ENCODE peak calls at places on chromosomes 11 and 22, in eight cellular contexts. K is CD8-positive, alpha-beta T cell; Y is esophagus muscularis mucosa; U is psoas muscle; D is heart left ventricle; X is A673; Q is colonic mucosa; O is AG04450. J is an unnamed sample.

GRCh38 chr22:42283288-42284229 is 13.1 kb upstream of the TCF20 start:
- DNase-seq in O (no peak), Q (no peak), U (no peak), K (peak; percentile 65), D (peak; percentile 61), X (no peak), Y (no peak), J (no peak)

GRCh38 chr22:20000246-20001081 is 16.2 kb downstream of the ARVCF start:
- DNase-seq in X (no peak), Y (no peak), Q (no peak), D (peak; percentile 72), O (no peak), K (peak; percentile 9), U (peak; percentile 9), J (no peak)

GRCh38 chr11:126809514-126810289 is 190.9 kb downstream of the KIRREL3 start:
- DNase-seq in U (no peak), D (no peak), Q (no peak), X (no peak), K (no peak), Y (no peak), O (no peak), J (no peak)

GRCh38 chr11:118572914-118573550 is 823 bp downstream of the ARCN1 start:
- DNase-seq in K (no peak), X (peak; percentile 37), Q (peak; percentile 29), U (no peak), Y (peak; percentile 88), D (no peak), O (no peak), J (peak; percentile 42)

GRCh38 chr11:63682045-63682915 is 980 bp downstream of the RTN3 start:
- DNase-seq in K (no peak), O (no peak), U (no peak), Y (no peak), D (no peak), Q (peak; percentile 70), X (peak; percentile 68), J (peak; percentile 32)

GRCh38 chr22:40325315-40325714 is 21.0 kb upstream of the ADSL start:
- DNase-seq in K (peak; percentile 87), U (no peak), Y (no peak), Q (no peak), D (no peak), X (no peak), O (no peak), J (no peak)

GRCh38 chr22:43823353-43823908 is 11.3 kb upstream of the EFCAB6 start:
- DNase-seq in K (no peak), U (no peak), Q (no peak), X (no peak), D (peak; percentile 46), O (no peak), Y (no peak), J (peak; percentile 3)

GRCh38 chr22:27474711-27475547 is 326.6 kb downstream of the MN1 start:
- DNase-seq in Y (no peak), X (peak; percentile 65), D (no peak), O (peak; percentile 79), K (no peak), U (no peak), Q (no peak), J (peak; percentile 100)

GRCh38 chr11:128467041-128467440 is 120.3 kb downstream of the ETS1 start:
- DNase-seq in D (no peak), Y (peak; percentile 72), K (no peak), U (no peak), X (no peak), Q (no peak), O (no peak), J (no peak)
- H3K27ac ChIP-seq in D (peak overlapping the region; percentile 63), Y (peak overlapping the region; percentile 72), K (peak overlapping the region; percentile 68), U (peak overlapping the region; percentile 51), X (no peak overlapping the region), Q (peak overlapping the region; percentile 31), O (peak overlapping the region; percentile 95), J (peak overlapping the region; percentile 44)

GRCh38 chr11:19216709-19217374 is 15.1 kb upstream of the CSRP3 start:
- DNase-seq in X (no peak), D (no peak), Y (no peak), O (no peak), U (no peak), K (no peak), Q (no peak), J (peak; percentile 73)

GRCh38 chr11:19220903-19221682 is 19.3 kb upstream of the CSRP3 start:
- DNase-seq in D (no peak), K (no peak), Y (peak; percentile 68), O (no peak), X (no peak), Q (peak; percentile 31), U (no peak), J (no peak)

GRCh38 chr11:19218801-19219460 is 17.1 kb upstream of the CSRP3 start:
- DNase-seq in O (no peak), U (peak; percentile 58), D (no peak), X (no peak), Y (peak; percentile 19), Q (no peak), K (no peak), J (peak; percentile 40)

GRCh38 chr11:19218216-19218615 is 16.4 kb upstream of the CSRP3 start:
- DNase-seq in O (no peak), D (no peak), U (no peak), X (no peak), Y (peak; percentile 78), Q (no peak), K (no peak), J (no peak)

DNA sequence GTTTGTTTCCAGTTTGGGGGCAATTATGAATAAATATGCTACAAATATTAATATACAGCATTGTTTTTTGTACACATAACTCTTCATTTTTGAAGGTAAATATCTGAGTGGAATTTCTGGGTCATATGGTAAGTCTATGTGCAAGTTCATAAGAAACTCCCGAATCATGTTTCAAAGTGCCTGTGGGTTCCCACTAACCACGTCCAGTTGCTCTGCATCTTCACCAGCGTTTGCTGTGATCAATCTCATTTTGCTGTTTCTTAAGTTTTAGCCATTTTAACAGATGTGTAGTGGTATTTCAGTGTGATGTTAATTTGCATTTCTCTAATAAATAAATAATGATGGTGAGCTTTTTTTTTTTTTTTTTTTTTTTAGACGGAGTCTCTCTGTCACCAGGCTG is 14.2 kb upstream of the CSRP3 start:
- DNase-seq in Y (no peak), O (no peak), K (no peak), X (no peak), D (no peak), U (no peak), Q (no peak), J (no peak)
- H3K27ac ChIP-seq in Y (no peak overlapping the region), O (no peak overlapping the region), K (no peak overlapping the region), X (no peak overlapping the region), D (no peak overlapping the region), U (no peak overlapping the region), Q (no peak overlapping the region), J (no peak overlapping the region)

GRCh38 chr11:86916330-86916729 is 38.9 kb downstream of the FZD4 start:
- DNase-seq in O (no peak), Q (no peak), U (no peak), K (no peak), X (peak; percentile 95), D (no peak), Y (no peak), J (peak; percentile 69)

GRCh38 chr11:86917577-86917976 is 37.6 kb downstream of the FZD4 start:
- DNase-seq in O (no peak), K (no peak), D (no peak), X (no peak), U (no peak), Q (no peak), Y (no peak), J (no peak)

GRCh38 chr11:86918943-86919342 is 36.3 kb downstream of the FZD4 start:
- DNase-seq in K (no peak), D (no peak), U (no peak), Q (no peak), X (no peak), O (no peak), Y (no peak), J (no peak)

GRCh38 chr11:86912238-86912637 is 43.0 kb downstream of the FZD4 start:
- DNase-seq in X (no peak), U (no peak), Y (no peak), O (no peak), Q (no peak), D (no peak), K (no peak), J (no peak)

DNA sequence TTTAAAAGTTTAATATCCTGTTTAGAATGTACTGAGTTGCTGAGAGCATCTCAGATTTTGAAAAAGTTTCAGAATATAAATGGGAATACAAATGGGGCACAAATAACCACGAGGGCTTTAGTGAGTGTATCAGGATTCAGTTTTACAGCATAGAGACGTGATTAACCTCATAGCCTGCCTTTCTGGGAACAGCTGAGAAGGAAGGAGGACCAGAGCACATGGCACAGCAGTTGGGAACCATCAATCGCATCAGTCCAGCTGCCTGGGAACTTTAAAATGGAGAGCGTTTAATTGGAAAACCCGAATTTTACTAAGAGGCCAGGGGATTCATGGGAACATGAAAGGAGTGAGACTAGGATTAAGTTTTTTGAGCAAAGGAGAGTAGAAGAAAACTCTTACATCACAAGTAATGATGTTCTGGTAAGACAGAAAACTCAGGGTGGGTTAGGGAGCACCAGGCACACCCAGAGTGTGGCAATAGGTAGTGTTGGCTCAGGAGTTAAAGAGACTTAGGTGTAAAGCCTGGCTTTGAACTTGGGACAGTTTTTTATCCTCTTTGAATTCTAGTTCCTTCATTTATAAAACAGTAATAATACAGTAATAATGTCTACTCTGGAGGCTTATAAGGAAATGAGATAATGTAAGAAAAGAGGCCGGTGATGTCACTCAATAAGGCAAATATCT is 40.2 kb downstream of the FZD4 start:
- DNase-seq in D (no peak), U (no peak), O (no peak), K (no peak), Q (no peak), X (no peak), Y (no peak), J (no peak)
- H3K27ac ChIP-seq in D (peak overlapping the region; percentile 69), U (no peak overlapping the region), O (no peak overlapping the region), K (no peak overlapping the region), Q (no peak overlapping the region), X (peak overlapping the region; percentile 47), Y (no peak overlapping the region), J (no peak overlapping the region)

GRCh38 chr11:110125632-110126031 is 32.4 kb downstream of the ZC3H12C start:
- DNase-seq in U (no peak), Y (no peak), O (no peak), Q (no peak), X (no peak), D (no peak), K (no peak), J (peak; percentile 53)

GRCh38 chr11:110123003-110123402 is 29.8 kb downstream of the ZC3H12C start:
- DNase-seq in O (no peak), X (no peak), D (no peak), K (no peak), Y (no peak), Q (no peak), U (no peak), J (no peak)

GRCh38 chr11:110124605-110125004 is 31.4 kb downstream of the ZC3H12C start:
- DNase-seq in X (no peak), U (no peak), O (no peak), Y (no peak), D (no peak), Q (no peak), K (no peak), J (peak; percentile 2)

GRCh38 chr11:110119317-110119716 is 26.1 kb downstream of the ZC3H12C start:
- DNase-seq in Y (no peak), Q (no peak), D (no peak), O (no peak), K (no peak), U (no peak), X (no peak), J (no peak)

DNA sequence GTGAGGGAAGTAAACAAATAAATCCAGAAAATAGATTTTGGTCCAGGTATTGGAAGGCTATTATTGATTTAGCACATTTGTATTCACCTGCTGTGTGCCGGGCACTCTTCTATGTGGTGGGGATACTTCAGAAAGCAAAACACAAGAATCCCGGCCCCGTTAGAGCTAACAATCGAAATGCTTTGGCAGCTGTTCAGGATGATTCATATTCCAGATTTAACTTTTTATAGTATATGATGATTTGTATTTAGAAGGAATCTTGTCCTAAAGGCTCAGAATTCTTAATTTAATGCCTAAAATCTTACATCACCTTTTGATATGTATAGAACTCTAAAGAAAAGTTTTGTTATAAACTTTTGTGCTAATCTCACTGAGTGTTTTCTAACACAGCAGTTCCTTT is 28.0 kb downstream of the ZC3H12C start:
- DNase-seq in Q (no peak), Y (no peak), U (no peak), O (no peak), K (no peak), X (peak; percentile 44), D (no peak), J (no peak)
- H3K27ac ChIP-seq in Q (no peak overlapping the region), Y (no peak overlapping the region), U (no peak overlapping the region), O (no peak overlapping the region), K (no peak overlapping the region), X (no peak overlapping the region), D (no peak overlapping the region), J (no peak overlapping the region)

J was measured in foreskin keratinocyte.